ENCODE peak calls at places on chromosome 15, in ten cellular contexts. J is CD4-positive, alpha-beta T cell; Q is fibroblast of lung; D is effector memory CD4-positive, alpha-beta T cell; M is psoas muscle; P is HAP-1; E is CD4-positive, alpha-beta memory T cell; Y is HepG2; B is mesenchymal stem cell; G is small intestine. W is an unnamed sample.

GRCh38 chr15:98560338-98560737 is 88.0 kb upstream of the IGF1R start:
- DNase-seq in J (no peak), Q (no peak), D (no peak), M (no peak), P (no peak), E (no peak), Y (no peak), B (no peak), G (no peak), W (no peak)

GRCh38 chr15:32887090-32887489 is 169.3 kb downstream of the GREM1 start:
- DNase-seq in J (no peak), Q (no peak), D (no peak), M (no peak), P (no peak), E (no peak), Y (no peak), B (peak; percentile 29), G (no peak), W (no peak)

GRCh38 chr15:41884458-41884857 is 9.4 kb downstream of the SPTBN5 start:
- DNase-seq in J (no peak), Q (no peak), D (no peak), M (no peak), P (no peak), E (no peak), Y (no peak), B (no peak), G (no peak), W (no peak)

GRCh38 chr15:40344631-40345120 is 3.9 kb upstream of the CCDC9B start:
- DNase-seq in J (peak; percentile 64), Q (peak; percentile 72), D (peak; percentile 36), M (peak; percentile 82), P (peak; percentile 59), E (peak; percentile 68), Y (peak; percentile 45), B (peak; percentile 75), G (peak; percentile 85), W (peak; percentile 44)

GRCh38 chr15:81053621-81054020 is 52.9 kb downstream of the TLNRD1 start:
- DNase-seq in J (no peak), Q (no peak), D (no peak), M (no peak), P (peak; percentile 91), E (no peak), Y (no peak), B (no peak), G (no peak), W (no peak)

GRCh38 chr15:91253605-91254004 is 153.5 kb downstream of the SV2B start:
- DNase-seq in J (no peak), Q (no peak), D (no peak), M (no peak), P (no peak), E (no peak), Y (no peak), B (no peak), G (no peak), W (no peak)

GRCh38 chr15:48176957-48177356 is 1.1 kb downstream of the MYEF2 start:
- DNase-seq in J (no peak), Q (no peak), D (no peak), M (no peak), P (no peak), E (no peak), Y (no peak), B (no peak), G (no peak), W (no peak)

GRCh38 chr15:100041380-100041779 is 300.4 kb downstream of the ADAMTS17 start:
- DNase-seq in J (no peak), Q (no peak), D (no peak), M (no peak), P (no peak), E (no peak), Y (no peak), B (no peak), G (no peak), W (no peak)

GRCh38 chr15:31606261-31606669 is 279.6 kb downstream of the KLF13 start:
- DNase-seq in J (no peak), Q (peak; percentile 65), D (no peak), M (no peak), P (no peak), E (no peak), Y (no peak), B (peak; percentile 29), G (no peak), W (no peak)

GRCh38 chr15:91694829-91695205 is 158.7 kb upstream of the SLCO3A1 start:
- DNase-seq in J (no peak), Q (peak; percentile 61), D (no peak), M (peak; percentile 60), P (no peak), E (no peak), Y (peak; percentile 39), B (no peak), G (peak; percentile 77), W (no peak)

DNA sequence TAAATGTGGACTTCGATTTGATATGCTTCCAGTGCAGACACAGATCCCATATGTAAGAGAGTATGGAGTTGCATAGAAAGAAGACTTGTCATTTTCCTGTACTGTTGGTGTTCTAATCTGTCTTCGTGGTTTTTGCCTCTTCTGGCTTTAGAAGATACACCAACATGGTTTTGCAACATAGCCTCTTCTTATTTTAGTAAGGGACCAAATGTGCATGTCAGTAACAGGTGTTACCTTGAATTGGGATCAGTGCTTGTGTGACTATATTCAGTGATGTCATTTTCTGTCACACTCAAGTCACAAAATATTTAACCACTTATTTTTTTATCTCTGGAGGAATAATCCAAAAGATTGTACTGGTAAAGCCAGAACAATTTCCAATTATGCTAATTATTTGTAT is 140.4 kb downstream of the SNRPN start:
- DNase-seq in J (no peak), Q (no peak), D (no peak), M (no peak), P (no peak), E (no peak), Y (no peak), B (no peak), G (no peak), W (no peak)
- H3K9me3 ChIP-seq in J (peaks cover 90% of the 10 kb centered on the region), Q (no peaks in the 10 kb centered on the region), D (peaks cover 29% of the 10 kb centered on the region), M (peaks cover 62% of the 10 kb centered on the region), P (no peaks in the 10 kb centered on the region), E (peaks cover 42% of the 10 kb centered on the region), Y (peaks cover 70% of the 10 kb centered on the region), B (peaks cover 97% of the 10 kb centered on the region), G (peaks cover 2% of the 10 kb centered on the region), W (peaks cover 31% of the 10 kb centered on the region)

GRCh38 chr15:79914728-79915127 is 17.9 kb upstream of the MTHFS start:
- DNase-seq in J (no peak), Q (no peak), D (no peak), M (no peak), P (no peak), E (no peak), Y (no peak), B (no peak), G (no peak), W (no peak)
- H3K9me3 ChIP-seq in J (peaks cover 71% of the 10 kb centered on the region), Q (no peaks in the 10 kb centered on the region), D (peaks cover 25% of the 10 kb centered on the region), M (peaks cover 48% of the 10 kb centered on the region), P (peaks cover 15% of the 10 kb centered on the region), E (peaks cover 37% of the 10 kb centered on the region), Y (peaks cover 32% of the 10 kb centered on the region), B (peaks cover 69% of the 10 kb centered on the region), G (peaks cover 1% of the 10 kb centered on the region), W (peaks cover 18% of the 10 kb centered on the region)

GRCh38 chr15:56233549-56233948 is 10.1 kb downstream of the RFX7 start:
- DNase-seq in J (no peak), Q (no peak), D (no peak), M (no peak), P (no peak), E (no peak), Y (no peak), B (no peak), G (no peak), W (no peak)
- H3K9me3 ChIP-seq in J (peaks cover 48% of the 10 kb centered on the region), Q (no peaks in the 10 kb centered on the region), D (peaks cover 11% of the 10 kb centered on the region), M (peaks cover 19% of the 10 kb centered on the region), P (peaks cover 16% of the 10 kb centered on the region), E (peaks cover 18% of the 10 kb centered on the region), Y (peaks cover 35% of the 10 kb centered on the region), B (peaks cover 32% of the 10 kb centered on the region), G (no peaks in the 10 kb centered on the region), W (peaks cover 9% of the 10 kb centered on the region)

DNA sequence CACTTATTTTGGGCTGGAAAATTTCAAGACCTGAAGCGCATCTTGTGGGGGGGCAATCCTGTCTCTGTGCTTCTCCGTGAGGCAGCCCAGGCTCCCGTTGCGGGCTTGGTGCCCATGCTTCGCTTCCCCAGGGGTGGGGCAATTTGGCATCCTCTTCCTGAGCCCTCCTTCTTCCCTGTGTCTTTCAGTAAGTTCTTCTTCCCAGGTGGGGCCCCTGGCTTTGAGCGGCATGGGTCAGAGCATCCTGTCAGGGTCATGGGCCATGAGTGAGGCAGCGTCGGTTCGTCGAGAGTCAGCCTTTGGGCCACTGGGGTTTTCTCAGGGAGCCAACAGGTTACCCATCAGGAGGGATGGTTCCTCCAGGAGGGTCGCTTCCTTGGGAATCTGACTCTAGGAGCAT is 200.7 kb downstream of the UBE3A start:
- DNase-seq in J (no peak), Q (no peak), D (no peak), M (peak; percentile 25), P (no peak), E (peak; percentile 7), Y (no peak), B (no peak), G (no peak), W (peak; percentile 1)
- H3K9me3 ChIP-seq in J (no peaks in the 10 kb centered on the region), Q (no peaks in the 10 kb centered on the region), D (no peaks in the 10 kb centered on the region), M (no peaks in the 10 kb centered on the region), P (no peaks in the 10 kb centered on the region), E (peaks cover 3% of the 10 kb centered on the region), Y (peaks cover 100% of the 10 kb centered on the region), B (peaks cover 4% of the 10 kb centered on the region), G (peaks cover 6% of the 10 kb centered on the region), W (no peaks in the 10 kb centered on the region)

W was measured in T-helper 17 cell.